ENCODE peak calls at places on chromosomes 5 and 9, in eight cellular contexts. G, F, O, K, L, E, X and P are unnamed samples.

GRCh38 chr5:179222246-179223017 is 122.8 kb downstream of the ADAMTS2 start:
- DNase-seq in X (no peak), K (no peak), L (peak; percentile 45), G (no peak), E (no peak), O (no peak), F (no peak), P (no peak)

GRCh38 chr5:32332971-32333370 is 20.2 kb upstream of the MTMR12 start:
- DNase-seq in O (no peak), L (no peak), G (no peak), X (no peak), E (no peak), F (peak; percentile 41), K (no peak), P (no peak)

GRCh38 chr5:6754766-6755165 is 41.5 kb downstream of the TENT4A start:
- DNase-seq in G (no peak), F (no peak), E (no peak), K (no peak), L (peak; percentile 50), O (no peak), X (no peak), P (no peak)

GRCh38 chr5:149145138-149145537 is 3.8 kb downstream of the ABLIM3 start:
- DNase-seq in O (no peak), L (no peak), G (no peak), K (no peak), E (no peak), X (no peak), F (no peak), P (no peak)

GRCh38 chr5:139745800-139746690 is 49.6 kb upstream of the PSD2 start:
- DNase-seq in K (peak; percentile 38), G (peak; percentile 62), E (no peak), L (peak; percentile 87), X (peak; percentile 53), F (peak; percentile 66), O (peak; percentile 72), P (peak; percentile 49)

GRCh38 chr9:132037470-132037869 is 42.2 kb downstream of the MED27 start:
- DNase-seq in G (no peak), K (no peak), L (no peak), O (no peak), E (no peak), F (no peak), X (no peak), P (no peak)

GRCh38 chr5:6307304-6307703 is 71.0 kb downstream of the MED10 start:
- DNase-seq in K (no peak), G (no peak), F (no peak), X (peak; percentile 36), E (no peak), L (no peak), O (no peak), P (no peak)

GRCh38 chr5:132134384-132134783 is 60.8 kb downstream of the CSF2 start:
- DNase-seq in E (peak; percentile 5), G (no peak), X (no peak), O (peak; percentile 8), F (no peak), L (no peak), K (no peak), P (no peak)

GRCh38 chr5:26024774-26025173 is 1013.6 kb downstream of the CDH9 start:
- DNase-seq in O (no peak), G (no peak), L (no peak), X (no peak), F (no peak), E (no peak), K (no peak), P (no peak)

GRCh38 chr5:179974946-179975712 is 67.4 kb upstream of the TBC1D9B start:
- DNase-seq in E (peak; percentile 25), L (no peak), G (no peak), K (no peak), O (no peak), X (no peak), F (peak; percentile 59), P (peak; percentile 58)

GRCh38 chr5:132907161-132907560 is 33.7 kb downstream of the LEAP2 start:
- DNase-seq in O (no peak), X (no peak), F (no peak), G (no peak), L (no peak), K (no peak), E (no peak), P (no peak)

GRCh38 chr9:127907867-127908659 is 8.7 kb upstream of the ST6GALNAC6 start:
- DNase-seq in O (no peak), G (no peak), K (no peak), L (no peak), E (no peak), X (no peak), F (peak; percentile 8), P (no peak)

GRCh38 chr9:89626741-89627265 is 22.0 kb downstream of the GADD45G start:
- DNase-seq in X (no peak), F (no peak), E (no peak), O (no peak), K (no peak), L (no peak), G (no peak), P (no peak)

GRCh38 chr5:23089316-23089715 is 236.2 kb upstream of the CDH12 start:
- DNase-seq in F (no peak), G (no peak), K (no peak), E (no peak), X (no peak), O (no peak), L (no peak), P (no peak)

DNA sequence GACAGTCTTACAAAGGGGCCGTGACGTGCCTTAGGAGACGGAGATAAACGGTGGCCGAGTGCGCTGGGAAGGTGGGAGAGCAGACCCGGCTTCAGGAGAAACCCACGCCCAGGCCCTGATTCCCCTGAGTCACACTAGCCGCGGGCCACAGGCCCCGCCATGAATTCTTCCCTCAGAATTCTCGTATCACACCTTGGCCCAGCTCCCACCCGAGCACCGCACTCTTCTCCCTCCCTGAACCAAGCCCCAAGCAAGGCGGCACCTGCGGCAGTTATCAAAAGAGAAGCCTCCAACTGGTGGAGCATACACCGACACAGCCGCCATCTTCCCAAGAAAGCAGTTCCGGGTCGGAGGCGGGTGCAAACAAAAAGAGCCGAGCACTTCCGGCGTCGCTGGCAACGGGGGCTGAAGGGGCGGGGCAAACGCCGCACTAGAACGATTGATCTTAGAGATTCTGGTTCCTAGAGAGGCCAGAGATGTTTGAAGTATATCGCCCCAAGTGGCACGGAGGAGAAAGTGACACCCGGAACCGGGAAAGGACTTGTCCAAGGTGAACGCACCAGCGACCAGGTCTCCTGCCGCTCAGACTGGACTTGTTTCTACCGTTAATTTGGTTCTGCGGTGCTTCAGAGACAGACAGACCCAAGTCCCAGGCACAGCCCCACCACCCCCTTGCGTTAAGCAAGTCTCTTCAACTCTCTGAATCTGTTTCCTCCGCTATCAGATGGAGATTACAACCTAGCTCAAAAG is at the start of gene PSMB7:
- DNase-seq in X (peak; percentile 98), L (peak; percentile 97), E (peak; percentile 87), F (peak; percentile 98), G (peak; percentile 98), O (peak; percentile 97), K (peak; percentile 91), P (peak; percentile 99)
- TF ChIP-seq POLR2A in X (peak; percentile 69), L (peak; percentile 38), E (no peak), F (peak; percentile 56), G (no peak), O (no peak), K (no peak), P (peak; percentile 80)

GRCh38 chr9:129669946-129670345 is 4.5 kb downstream of the PRRX2 start:
- DNase-seq in L (no peak), X (no peak), F (no peak), E (no peak), K (no peak), G (no peak), O (no peak), P (no peak)

GRCh38 chr9:129667378-129667777 is 1.9 kb downstream of the PRRX2 start:
- DNase-seq in X (no peak), F (no peak), E (no peak), O (no peak), L (no peak), G (no peak), K (no peak), P (no peak)

GRCh38 chr9:129667850-129668249 is 2.4 kb downstream of the PRRX2 start:
- DNase-seq in X (no peak), F (peak; percentile 22), E (no peak), K (no peak), L (no peak), O (no peak), G (no peak), P (no peak)

GRCh38 chr9:129671065-129671464 is 5.6 kb downstream of the PRRX2 start:
- DNase-seq in E (no peak), O (no peak), F (no peak), L (no peak), G (no peak), X (no peak), K (no peak), P (no peak)

DNA sequence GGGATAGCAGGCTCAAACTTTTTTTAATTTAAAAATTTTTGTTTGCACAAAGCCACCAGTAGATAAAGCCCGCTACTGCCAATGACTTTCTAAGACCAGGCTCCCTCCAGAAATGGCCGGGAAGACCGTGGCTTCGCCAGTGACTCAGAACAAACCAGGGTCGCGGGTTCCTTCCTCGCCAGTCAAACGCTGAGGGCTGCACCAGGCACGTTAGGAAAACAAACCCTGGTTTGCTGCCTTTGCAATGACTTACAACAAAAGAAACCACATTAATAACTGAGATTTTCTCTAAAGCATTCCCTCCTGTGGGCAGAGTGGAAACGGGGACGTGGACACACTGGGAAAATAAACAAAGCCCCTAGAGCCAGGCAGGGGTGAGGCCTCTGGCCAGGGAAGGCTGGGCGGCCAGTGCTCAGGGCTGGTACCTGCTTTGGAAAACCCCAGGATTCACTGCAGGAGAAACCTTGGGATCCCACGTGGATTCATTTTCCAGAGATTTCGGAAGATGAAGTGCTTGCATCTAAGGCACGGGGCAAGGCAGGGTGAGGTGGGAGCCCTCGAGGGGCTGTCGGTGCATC is 3.8 kb downstream of the PRRX2 start:
- DNase-seq in G (no peak), X (no peak), O (no peak), L (no peak), F (no peak), E (peak; percentile 44), K (no peak), P (no peak)
- TF ChIP-seq POLR2A in G (no peak), X (no peak), O (no peak), L (no peak), F (no peak), E (no peak), K (no peak), P (no peak)

GRCh38 chr5:164360589-164360988 is 855.2 kb downstream of the MAT2B start:
- DNase-seq in K (no peak), L (no peak), G (no peak), X (no peak), F (no peak), O (no peak), E (no peak), P (peak; percentile 19)
- TF ChIP-seq POLR2A in K (no peak), L (no peak), G (no peak), X (no peak), F (no peak), O (no peak), E (no peak), P (no peak)

GRCh38 chr9:26781906-26782305 is 110.7 kb downstream of the CAAP1 start:
- DNase-seq in K (no peak), X (no peak), L (no peak), G (no peak), O (no peak), F (no peak), E (no peak), P (no peak)
- TF ChIP-seq POLR2A in K (no peak), X (no peak), L (no peak), G (no peak), O (no peak), F (no peak), E (no peak), P (no peak)